ENCODE peak calls at places on chromosomes 7 and 10, in six cellular contexts. J is A172; Z is NCI-H1694; Y is stimulated activated CD4-positive, alpha-beta T cell treated with anti-CD3 and anti-CD28 coated beads, Interleukin-12 subunit alpha, Interleukin-12 subunit beta, amount 100 ng/mL, for 4 hours; C is IMR-90; P is ELR. N is an unnamed sample.
A peak's percentile ranks its signal among the peaks of the same experiment; 100 is the strongest.

GRCh38 chr7:77386165-77386824 is 29.9 kb downstream of the GSAP start:
- DNase-seq in Z (no peak), P (no peak), C (no peak), Y (no peak), J (no peak), N (no peak)

GRCh38 chr10:93346712-93347111 is 135.4 kb downstream of the MYOF start:
- DNase-seq in J (no peak), Z (no peak), Y (no peak), C (peak; percentile 46), P (peak; percentile 32), N (no peak)

GRCh38 chr7:2357165-2357564 is 2.5 kb downstream of the EIF3B start:
- DNase-seq in Y (no peak), P (no peak), Z (no peak), J (no peak), C (no peak), N (no peak)

GRCh38 chr7:28618383-28618782 is 206.1 kb downstream of the CREB5 start:
- DNase-seq in P (no peak), Y (no peak), J (no peak), C (peak; percentile 12), Z (no peak), N (no peak)

GRCh38 chr7:134532155-134533089 is 5.1 kb downstream of the AKR1B10 start:
- DNase-seq in C (no peak), J (no peak), Z (no peak), P (no peak), Y (no peak), N (peak; percentile 90)

GRCh38 chr10:2145486-2145885 is 408.2 kb upstream of the ADARB2 start:
- DNase-seq in J (no peak), C (no peak), Y (no peak), Z (no peak), P (no peak), N (no peak)

GRCh38 chr7:145511014-145511413 is 605.6 kb upstream of the CNTNAP2 start:
- DNase-seq in Z (no peak), P (no peak), C (no peak), J (no peak), Y (no peak), N (no peak)

GRCh38 chr10:78588194-78588811 is 480.5 kb upstream of the ZMIZ1 start:
- DNase-seq in Y (no peak), C (peak; percentile 87), J (no peak), Z (no peak), P (no peak), N (peak; percentile 33)

GRCh38 chr7:137423321-137423720 is 79.8 kb upstream of the PTN start:
- DNase-seq in C (peak; percentile 86), J (no peak), Y (no peak), Z (no peak), P (no peak), N (no peak)

GRCh38 chr10:88254091-88254490 is 329.0 kb downstream of the RNLS start:
- DNase-seq in J (peak; percentile 85), P (peak; percentile 92), Z (no peak), C (peak; percentile 90), Y (no peak), N (no peak)

GRCh38 chr7:85833071-85833470 is 646.2 kb upstream of the SEMA3D start:
- DNase-seq in J (no peak), P (no peak), Z (no peak), C (peak; percentile 11), Y (no peak), N (no peak)

GRCh38 chr10:63005246-63005645 is 127.9 kb upstream of the NRBF2 start:
- DNase-seq in C (no peak), J (peak; percentile 7), P (peak; percentile 64), Z (no peak), Y (no peak), N (no peak)

GRCh38 chr7:31371621-31372020 is 31.1 kb upstream of the NEUROD6 start:
- DNase-seq in Y (no peak), Z (no peak), C (no peak), J (no peak), P (no peak), N (no peak)

GRCh38 chr10:30160431-30160982 is 101.1 kb upstream of the JCAD start:
- DNase-seq in Y (no peak), J (no peak), C (no peak), P (no peak), Z (no peak), N (no peak)

GRCh38 chr7:50556247-50556976 is 8.8 kb downstream of the DDC start:
- DNase-seq in C (no peak), P (no peak), Z (no peak), Y (no peak), J (no peak), N (peak; percentile 54)

GRCh38 chr7:47591655-47592572 is 10.0 kb upstream of the TNS3 start:
- DNase-seq in J (peak; percentile 53), C (peak; percentile 81), P (no peak), Y (no peak), Z (no peak), N (no peak)

GRCh38 chr10:501596-501995 is 187.9 kb downstream of the DIP2C start:
- DNase-seq in P (no peak), Y (no peak), Z (no peak), J (no peak), C (no peak), N (no peak)

GRCh38 chr10:74113546-74113945 is 37.1 kb downstream of the AP3M1 start:
- DNase-seq in J (no peak), C (peak; percentile 22), Y (no peak), P (peak; percentile 42), Z (no peak), N (no peak)

GRCh38 chr7:70072220-70072619 is 473.9 kb downstream of the AUTS2 start:
- DNase-seq in P (no peak), J (peak; percentile 49), Z (peak; percentile 26), C (peak; percentile 3), Y (no peak), N (peak; percentile 17)

GRCh38 chr7:138460176-138460648 is at the start of gene TRIM24:
- DNase-seq in Z (no peak), Y (no peak), P (peak; percentile 95), J (no peak), C (peak; percentile 96), N (peak; percentile 96)

GRCh38 chr10:86961481-86962091 is 3.2 kb downstream of the SNCG start:
- DNase-seq in Y (no peak), J (peak; percentile 79), C (peak; percentile 55), P (peak; percentile 85), Z (no peak), N (peak; percentile 15)

N was measured in colonic mucosa.